ENCODE peak calls at places on chromosome 11, in nine cellular contexts. F, D, T, J, E, M, V, Y and X are unnamed samples.

GRCh38 chr11:16001899-16002426 is 354.4 kb downstream of the SOX6 start:
- DNase-seq in F (peak; percentile 29), D (no peak), T (peak; percentile 93), J (no peak), E (no peak), M (peak; percentile 28), V (peak; percentile 78), Y (no peak), X (no peak)

GRCh38 chr11:32829680-32830412 is at the start of gene PRRG4:
- DNase-seq in F (peak; percentile 86), D (peak; percentile 80), T (no peak), J (peak; percentile 73), E (no peak), M (peak; percentile 88), V (peak; percentile 86), Y (peak; percentile 67), X (peak; percentile 96)

GRCh38 chr11:69301491-69302401 is 7.8 kb downstream of the MYEOV start:
- DNase-seq in F (no peak), D (no peak), T (peak; percentile 71), J (no peak), E (peak; percentile 97), M (peak; percentile 77), V (no peak), Y (no peak), X (peak; percentile 88)

GRCh38 chr11:119316729-119317591 is at the start of gene MCAM:
- DNase-seq in F (peak; percentile 41), D (peak; percentile 76), T (no peak), J (no peak), E (no peak), M (no peak), V (no peak), Y (peak; percentile 86), X (no peak)

GRCh38 chr11:22197139-22197893 is 4.4 kb downstream of the ANO5 start:
- DNase-seq in F (no peak), D (no peak), T (no peak), J (no peak), E (no peak), M (no peak), V (no peak), Y (no peak), X (no peak)

GRCh38 chr11:57274904-57275498 is 38.0 kb upstream of the APLNR start:
- DNase-seq in F (no peak), D (no peak), T (no peak), J (no peak), E (no peak), M (no peak), V (no peak), Y (no peak), X (no peak)

GRCh38 chr11:11944444-11944843 is 64.0 kb downstream of the DKK3 start:
- DNase-seq in F (no peak), D (no peak), T (no peak), J (no peak), E (no peak), M (no peak), V (no peak), Y (no peak), X (no peak)

GRCh38 chr11:12687740-12688139 is 13.5 kb downstream of the TEAD1 start:
- DNase-seq in F (peak; percentile 40), D (peak; percentile 62), T (no peak), J (no peak), E (no peak), M (no peak), V (no peak), Y (no peak), X (no peak)

GRCh38 chr11:109527496-109527895 is 105.5 kb downstream of the C11orf87 start:
- DNase-seq in F (no peak), D (no peak), T (no peak), J (no peak), E (no peak), M (no peak), V (peak; percentile 77), Y (no peak), X (no peak)

GRCh38 chr11:67054851-67055523 is 1.7 kb upstream of the RHOD start:
- DNase-seq in F (peak; percentile 89), D (no peak), T (no peak), J (peak; percentile 91), E (no peak), M (peak; percentile 75), V (peak; percentile 69), Y (no peak), X (peak; percentile 87)

GRCh38 chr11:124934862-124935547 is 842 bp downstream of the HEPACAM start:
- DNase-seq in F (no peak), D (no peak), T (peak; percentile 76), J (no peak), E (no peak), M (no peak), V (no peak), Y (no peak), X (no peak)

DNA sequence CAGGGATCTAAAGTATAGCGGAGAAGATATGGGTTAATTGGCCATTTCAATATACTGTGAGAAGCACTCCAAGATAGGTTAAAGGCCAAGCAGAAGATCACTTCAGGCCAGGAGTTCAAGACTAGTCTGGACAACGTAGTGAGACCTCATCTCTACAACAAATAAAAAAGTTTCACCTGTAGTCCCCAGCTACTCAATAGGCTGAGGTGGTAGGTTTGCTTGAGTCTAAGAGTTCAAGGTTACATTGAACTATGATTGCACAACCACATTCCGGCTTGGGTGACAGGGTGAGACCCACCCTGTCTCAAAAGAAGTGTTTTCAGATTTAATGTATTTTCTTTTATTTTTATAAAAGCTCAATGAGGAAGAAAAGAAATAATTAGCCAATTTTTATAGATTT is 25.4 kb downstream of the PATL1 start:
- DNase-seq in F (no peak), D (no peak), T (no peak), J (no peak), E (no peak), M (no peak), V (no peak), Y (no peak), X (no peak)
- H3K36me3 ChIP-seq in F (peaks cover 24% of the 10 kb centered on the region), D (peaks cover 69% of the 10 kb centered on the region), T (peaks cover 23% of the 10 kb centered on the region), J (peaks cover 4% of the 10 kb centered on the region), E (peaks cover 55% of the 10 kb centered on the region), M (peaks cover 21% of the 10 kb centered on the region), V (peaks cover 24% of the 10 kb centered on the region), Y (peaks cover 64% of the 10 kb centered on the region), X (no peaks in the 10 kb centered on the region)

GRCh38 chr11:70433526-70433925 is 35.2 kb downstream of the CTTN start:
- DNase-seq in F (no peak), D (no peak), T (no peak), J (no peak), E (no peak), M (no peak), V (no peak), Y (no peak), X (no peak)

GRCh38 chr11:70435361-70435760 is 37.0 kb downstream of the CTTN start:
- DNase-seq in F (no peak), D (no peak), T (no peak), J (no peak), E (no peak), M (no peak), V (no peak), Y (no peak), X (no peak)

GRCh38 chr11:70435765-70436500 is 37.6 kb downstream of the CTTN start:
- DNase-seq in F (no peak), D (no peak), T (no peak), J (no peak), E (no peak), M (no peak), V (no peak), Y (no peak), X (peak; percentile 58)

GRCh38 chr11:70433966-70434812 is 35.9 kb downstream of the CTTN start:
- DNase-seq in F (no peak), D (no peak), T (no peak), J (no peak), E (no peak), M (no peak), V (no peak), Y (no peak), X (peak; percentile 72)

DNA sequence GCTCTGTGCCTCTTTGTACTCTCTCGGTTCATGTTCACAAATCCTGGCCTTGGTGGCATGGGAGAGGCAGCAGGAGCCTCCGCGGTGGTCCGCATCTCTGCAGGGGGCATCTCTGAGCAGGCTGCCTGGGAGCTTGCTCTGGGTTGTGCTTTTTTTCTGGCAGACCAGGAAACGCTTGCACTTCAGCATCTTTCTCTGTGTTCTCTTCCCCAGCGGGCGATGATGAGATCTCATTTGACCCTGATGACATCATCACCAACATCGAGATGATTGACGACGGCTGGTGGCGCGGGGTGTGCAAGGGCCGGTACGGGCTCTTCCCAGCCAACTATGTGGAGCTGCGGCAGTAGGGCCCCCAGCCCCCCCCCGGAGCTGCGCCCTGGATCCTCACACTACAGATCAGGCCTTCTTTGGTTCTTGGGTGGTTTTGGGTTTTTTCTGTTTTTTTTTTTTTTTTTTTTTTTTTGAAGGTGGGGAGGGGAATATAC is 36.5 kb downstream of the CTTN start:
- DNase-seq in F (no peak), D (no peak), T (no peak), J (no peak), E (no peak), M (no peak), V (no peak), Y (no peak), X (peak; percentile 57)
- H3K36me3 ChIP-seq in F (peaks cover 43% of the 10 kb centered on the region), D (peaks cover 70% of the 10 kb centered on the region), T (peaks cover 59% of the 10 kb centered on the region), J (no peaks in the 10 kb centered on the region), E (peaks cover 16% of the 10 kb centered on the region), M (peaks cover 4% of the 10 kb centered on the region), V (no peaks in the 10 kb centered on the region), Y (peaks cover 59% of the 10 kb centered on the region), X (peaks cover 92% of the 10 kb centered on the region)

GRCh38 chr11:70437111-70437784 is 38.9 kb downstream of the CTTN start:
- DNase-seq in F (no peak), D (no peak), T (no peak), J (no peak), E (no peak), M (no peak), V (no peak), Y (no peak), X (peak; percentile 64)
- H3K36me3 ChIP-seq in F (peaks cover 23% of the 10 kb centered on the region), D (peaks cover 47% of the 10 kb centered on the region), T (peaks cover 36% of the 10 kb centered on the region), J (no peaks in the 10 kb centered on the region), E (peaks cover 8% of the 10 kb centered on the region), M (peaks cover 4% of the 10 kb centered on the region), V (no peaks in the 10 kb centered on the region), Y (peaks cover 36% of the 10 kb centered on the region), X (peaks cover 69% of the 10 kb centered on the region)

GRCh38 chr11:68093565-68093964 is 27.6 kb downstream of the CHKA start:
- DNase-seq in F (no peak), D (no peak), T (no peak), J (no peak), E (no peak), M (no peak), V (no peak), Y (no peak), X (no peak)

GRCh38 chr11:68090706-68091105 is 30.5 kb downstream of the CHKA start:
- DNase-seq in F (peak; percentile 58), D (peak; percentile 24), T (no peak), J (no peak), E (no peak), M (peak; percentile 57), V (no peak), Y (no peak), X (no peak)

GRCh38 chr11:68092411-68092810 is 28.8 kb downstream of the CHKA start:
- DNase-seq in F (no peak), D (peak; percentile 13), T (no peak), J (no peak), E (no peak), M (no peak), V (no peak), Y (no peak), X (no peak)

DNA sequence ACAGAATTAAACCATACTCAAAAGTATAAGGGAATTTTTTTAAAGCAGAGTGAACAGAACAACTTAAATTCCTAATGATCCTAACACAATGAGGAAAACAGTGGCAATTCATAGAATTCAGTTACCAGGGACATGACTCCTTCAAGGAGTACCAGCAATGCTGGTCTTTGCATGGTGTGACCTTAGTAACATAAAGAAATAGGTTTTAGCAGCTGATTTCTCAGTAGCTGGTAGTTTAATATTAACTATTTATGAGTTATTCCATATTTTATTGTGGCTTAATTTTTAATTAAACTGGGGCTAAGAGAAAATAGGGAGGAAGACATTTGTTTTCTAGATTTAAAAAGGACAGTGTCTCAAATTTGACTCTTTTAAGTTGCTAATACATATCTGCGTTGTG is 30.9 kb downstream of the CHKA start:
- DNase-seq in F (no peak), D (no peak), T (no peak), J (no peak), E (no peak), M (no peak), V (no peak), Y (no peak), X (no peak)
- H3K36me3 ChIP-seq in F (no peaks in the 10 kb centered on the region), D (no peaks in the 10 kb centered on the region), T (no peaks in the 10 kb centered on the region), J (no peaks in the 10 kb centered on the region), E (peaks cover 14% of the 10 kb centered on the region), M (no peaks in the 10 kb centered on the region), V (no peaks in the 10 kb centered on the region), Y (no peaks in the 10 kb centered on the region), X (no peaks in the 10 kb centered on the region)